ENCODE peak calls at places on chromosomes 4 and X, in seven cellular contexts. M is lower lobe of right lung, T is posterior cingulate gyrus, G is stromal cell of bone marrow, N is body of pancreas, Z is foreskin fibroblast, Q is type B pancreatic cell. S is an unnamed sample.

GRCh38 chr4:25539241-25539640 is 116.4 kb upstream of the SLC34A2 start:
- DNase-seq in M (no peak), G (no peak), Q (no peak), T (no peak), Z (no peak), N (no peak), S (no peak)

GRCh38 chr4:28225005-28225404 is 1364.4 kb downstream of the STIM2 start:
- DNase-seq in Q (no peak), T (no peak), G (peak), Z (no peak), N (peak), M (no peak), S (no peak)

GRCh38 chr4:58809366-58809765 is 1699.2 kb upstream of the IGFBP7 start:
- DNase-seq in M (no peak), G (no peak), Q (no peak), Z (no peak), T (no peak), N (no peak), S (no peak)

GRCh38 chr4:163707873-163708272 is 213.4 kb downstream of the TMA16 start:
- DNase-seq in Z (no peak), M (no peak), T (no peak), Q (no peak), G (no peak), N (no peak), S (no peak)

GRCh38 chrX:12548746-12549145 is 242.5 kb upstream of the PRPS2 start:
- DNase-seq in N (peak), M (no peak), T (no peak), Q (no peak), Z (peak), G (peak), S (no peak)

GRCh38 chr4:182246401-182247205 is 3.4 kb downstream of the TENM3 start:
- DNase-seq in Q (no peak), Z (no peak), M (no peak), T (peak), G (no peak), N (no peak), S (no peak)

GRCh38 chrX:143788265-143788664 is 67.7 kb upstream of the SPANXN2 start:
- DNase-seq in Z (no peak), N (no peak), M (no peak), G (no peak), Q (no peak), T (no peak), S (no peak)

GRCh38 chr4:136864580-136865185 is 667.6 kb downstream of the PCDH18 start:
- DNase-seq in T (no peak), G (peak), M (no peak), Z (peak), Q (no peak), N (peak), S (no peak)

GRCh38 chr4:12555011-12555410 is 929.1 kb downstream of the RAB28 start:
- DNase-seq in N (no peak), G (peak), T (no peak), Q (no peak), Z (no peak), M (no peak), S (no peak)

GRCh38 chrX:133999013-133999705 is 13.8 kb upstream of the GPC3 start:
- DNase-seq in N (no peak), Q (no peak), Z (no peak), G (no peak), M (no peak), T (no peak), S (no peak)

GRCh38 chr4:152499322-152499721 is 36.6 kb downstream of the FBXW7 start:
- DNase-seq in Q (no peak), M (no peak), N (no peak), G (no peak), Z (no peak), T (no peak), S (no peak)

GRCh38 chr4:136121431-136121830 is 1410.9 kb downstream of the PCDH18 start:
- DNase-seq in T (no peak), M (no peak), Q (no peak), N (no peak), Z (no peak), G (no peak), S (no peak)

GRCh38 chr4:93658443-93658842 is 170.1 kb upstream of the ATOH1 start:
- DNase-seq in M (no peak), Q (no peak), Z (no peak), T (no peak), G (no peak), N (no peak), S (no peak)

GRCh38 chrX:20252392-20253231 is 14.1 kb downstream of the RPS6KA3 start:
- DNase-seq in G (no peak), T (peak), M (peak), Z (no peak), Q (no peak), N (peak), S (no peak)

GRCh38 chr4:164866817-164867490 is 10.0 kb upstream of the APELA start:
- DNase-seq in N (no peak), Q (no peak), T (no peak), M (no peak), Z (no peak), G (no peak), S (no peak)

GRCh38 chr4:181202249-181202648 is 1041.0 kb upstream of the TENM3 start:
- DNase-seq in M (no peak), Z (no peak), G (no peak), T (no peak), Q (no peak), N (no peak), S (no peak)

GRCh38 chrX:37594755-37595382 is 23.4 kb downstream of the LANCL3 start:
- DNase-seq in M (no peak), G (no peak), Q (no peak), T (no peak), Z (no peak), N (no peak), S (no peak)

GRCh38 chr4:32560306-32560705 is 1840.1 kb downstream of the PCDH7 start:
- DNase-seq in T (no peak), M (no peak), N (no peak), Q (no peak), G (peak), Z (peak), S (no peak)

GRCh38 chr4:28744066-28744465 is 1883.4 kb downstream of the STIM2 start:
- DNase-seq in T (no peak), N (no peak), Q (no peak), M (no peak), Z (no peak), G (no peak), S (no peak)